ENCODE peak calls at places on chromosome 10, in seven cellular contexts. W, C, N, A, M, X and K are unnamed samples.
A peak's percentile ranks its signal among the peaks of the same experiment; 100 is the strongest.

GRCh38 chr10:61786728-61787127 is 114.8 kb upstream of the ARID5B start:
- DNase-seq in M (no peak), W (peak; percentile 12), N (peak; percentile 68), X (no peak), A (no peak), C (peak; percentile 50), K (no peak)

GRCh38 chr10:8919291-8919690 is 864.8 kb downstream of the GATA3 start:
- DNase-seq in M (no peak), A (no peak), C (no peak), W (no peak), N (no peak), X (no peak), K (no peak)

GRCh38 chr10:72588266-72588665 is 37.6 kb downstream of the MICU1 start:
- DNase-seq in A (no peak), W (no peak), N (no peak), C (no peak), X (no peak), M (no peak), K (no peak)

GRCh38 chr10:119235381-119235780 is 28.0 kb downstream of the GRK5 start:
- DNase-seq in M (no peak), A (no peak), X (no peak), N (no peak), W (no peak), C (no peak), K (no peak)

GRCh38 chr10:24415455-24416169 is 206.7 kb downstream of the KIAA1217 start:
- DNase-seq in X (no peak), C (no peak), M (peak; percentile 61), N (no peak), A (no peak), W (no peak), K (no peak)

GRCh38 chr10:15718495-15719061 is 1.1 kb downstream of the ITGA8 start:
- DNase-seq in W (no peak), A (no peak), N (no peak), X (no peak), C (no peak), M (no peak), K (no peak)

GRCh38 chr10:112970036-112970435 is 20.0 kb downstream of the TCF7L2 start:
- DNase-seq in N (no peak), X (no peak), A (no peak), M (no peak), C (no peak), W (no peak), K (no peak)

GRCh38 chr10:96295475-96295874 is 8.8 kb upstream of the DNTT start:
- DNase-seq in A (no peak), X (no peak), W (no peak), M (no peak), C (no peak), N (no peak), K (no peak)

GRCh38 chr10:89079991-89080390 is 89.4 kb downstream of the FAS start:
- DNase-seq in A (no peak), N (no peak), M (no peak), C (no peak), W (no peak), X (no peak), K (no peak)

GRCh38 chr10:125707852-125708468 is 11.5 kb upstream of the EDRF1 start:
- DNase-seq in M (no peak), C (no peak), W (peak; percentile 18), X (peak; percentile 46), A (no peak), N (no peak), K (peak; percentile 1)

GRCh38 chr10:61172182-61172926 is 228.4 kb upstream of the RHOBTB1 start:
- DNase-seq in C (no peak), W (no peak), X (no peak), A (no peak), M (no peak), N (no peak), K (no peak)

GRCh38 chr10:58638406-58638805 is 125.7 kb downstream of the BICC1 start:
- DNase-seq in C (no peak), W (no peak), A (no peak), N (no peak), X (no peak), M (no peak), K (no peak)

GRCh38 chr10:28922127-28922526 is 244.8 kb downstream of the BAMBI start:
- DNase-seq in N (no peak), M (no peak), W (no peak), A (no peak), C (no peak), X (peak; percentile 62), K (peak; percentile 77)

GRCh38 chr10:35913628-35914027 is 271.5 kb upstream of the FZD8 start:
- DNase-seq in X (no peak), M (no peak), N (no peak), W (no peak), C (no peak), A (no peak), K (no peak)

GRCh38 chr10:25899304-25899703 is 34.7 kb upstream of the MYO3A start:
- DNase-seq in N (no peak), C (no peak), M (no peak), X (no peak), A (no peak), W (no peak), K (no peak)

GRCh38 chr10:58266826-58267712 is 625 bp downstream of the IPMK start:
- DNase-seq in C (no peak), X (peak; percentile 20), N (peak; percentile 49), A (no peak), W (no peak), M (peak; percentile 51), K (no peak)

GRCh38 chr10:128540806-128541739 is 414.9 kb upstream of the MKI67 start:
- DNase-seq in X (no peak), A (peak; percentile 66), W (no peak), M (peak; percentile 77), C (no peak), N (no peak), K (peak; percentile 59)

GRCh38 chr10:99531696-99532050 is 1.1 kb upstream of the NKX2-3 start:
- DNase-seq in W (no peak), M (no peak), C (no peak), N (no peak), A (no peak), X (no peak), K (no peak)

GRCh38 chr10:99529483-99530107 is 3.1 kb upstream of the NKX2-3 start:
- DNase-seq in A (no peak), N (no peak), C (no peak), W (no peak), X (no peak), M (no peak), K (no peak)

GRCh38 chr10:99528867-99529285 is 3.9 kb upstream of the NKX2-3 start:
- DNase-seq in X (no peak), A (no peak), M (no peak), C (no peak), N (no peak), W (no peak), K (no peak)

GRCh38 chr10:99531026-99531695 is 1.6 kb upstream of the NKX2-3 start:
- DNase-seq in M (peak; percentile 52), A (no peak), C (no peak), N (no peak), W (no peak), X (no peak), K (no peak)

GRCh38 chr10:99530108-99531025 is 2.4 kb upstream of the NKX2-3 start:
- DNase-seq in N (no peak), W (no peak), C (no peak), M (peak; percentile 40), X (no peak), A (no peak), K (no peak)
- H3K27me3 ChIP-seq in N (peaks cover 71% of the 10 kb centered on the region), W (peaks cover 9% of the 10 kb centered on the region), C (peaks cover 41% of the 10 kb centered on the region), M (peaks cover 96% of the 10 kb centered on the region), X (peaks cover 90% of the 10 kb centered on the region), A (peaks cover 95% of the 10 kb centered on the region), K (peaks cover 99% of the 10 kb centered on the region)

GRCh38 chr10:117740696-117741222 is 198.2 kb downstream of the EMX2 start:
- DNase-seq in C (no peak), X (no peak), N (no peak), A (no peak), W (no peak), M (no peak), K (no peak)

GRCh38 chr10:117745301-117745700 is 202.8 kb downstream of the EMX2 start:
- DNase-seq in M (no peak), C (no peak), W (no peak), A (no peak), X (no peak), N (no peak), K (no peak)

GRCh38 chr10:117746541-117747195 is 204.1 kb downstream of the EMX2 start:
- DNase-seq in A (no peak), X (no peak), C (no peak), M (no peak), N (no peak), W (no peak), K (no peak)

GRCh38 chr10:117741524-117741923 is 199.0 kb downstream of the EMX2 start:
- DNase-seq in N (no peak), X (no peak), M (no peak), W (no peak), A (no peak), C (no peak), K (no peak)

GRCh38 chr10:117743517-117743916 is 201.0 kb downstream of the EMX2 start:
- DNase-seq in N (no peak), C (no peak), A (no peak), M (no peak), W (no peak), X (no peak), K (no peak)
- TF ChIP-seq YY1 in N (no peak), C (no peak), A (no peak), M (no peak), W (no peak), X (no peak), K (no peak)

DNA sequence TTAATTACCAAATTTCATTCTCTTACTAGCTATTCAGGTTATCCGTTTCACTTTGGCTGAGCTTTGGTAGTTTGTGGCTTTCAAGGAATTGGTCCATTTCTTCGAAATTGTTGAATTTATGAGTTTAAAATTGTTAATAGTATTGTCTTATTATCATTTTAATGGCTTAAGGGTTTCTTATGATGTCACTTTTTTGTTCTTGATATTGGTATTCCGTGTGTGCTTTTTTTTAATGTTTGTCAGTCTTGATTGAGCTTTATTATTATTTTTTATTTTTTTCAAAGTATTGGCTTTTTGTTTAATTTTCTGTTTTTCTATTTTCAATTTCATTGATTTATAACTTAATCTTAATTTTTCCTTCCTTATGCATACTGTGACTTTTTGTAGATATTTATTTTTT is 25.9 kb downstream of the FRG2B start:
- DNase-seq in M (no peak), A (no peak), W (no peak), X (no peak), C (no peak), N (no peak), K (no peak)
- H3K9me3 ChIP-seq in M (no peaks in the 10 kb centered on the region), A (peaks cover 70% of the 10 kb centered on the region), W (no peaks in the 10 kb centered on the region), X (no peaks in the 10 kb centered on the region), C (no peaks in the 10 kb centered on the region), N (no peaks in the 10 kb centered on the region), K (no peaks in the 10 kb centered on the region)

DNA sequence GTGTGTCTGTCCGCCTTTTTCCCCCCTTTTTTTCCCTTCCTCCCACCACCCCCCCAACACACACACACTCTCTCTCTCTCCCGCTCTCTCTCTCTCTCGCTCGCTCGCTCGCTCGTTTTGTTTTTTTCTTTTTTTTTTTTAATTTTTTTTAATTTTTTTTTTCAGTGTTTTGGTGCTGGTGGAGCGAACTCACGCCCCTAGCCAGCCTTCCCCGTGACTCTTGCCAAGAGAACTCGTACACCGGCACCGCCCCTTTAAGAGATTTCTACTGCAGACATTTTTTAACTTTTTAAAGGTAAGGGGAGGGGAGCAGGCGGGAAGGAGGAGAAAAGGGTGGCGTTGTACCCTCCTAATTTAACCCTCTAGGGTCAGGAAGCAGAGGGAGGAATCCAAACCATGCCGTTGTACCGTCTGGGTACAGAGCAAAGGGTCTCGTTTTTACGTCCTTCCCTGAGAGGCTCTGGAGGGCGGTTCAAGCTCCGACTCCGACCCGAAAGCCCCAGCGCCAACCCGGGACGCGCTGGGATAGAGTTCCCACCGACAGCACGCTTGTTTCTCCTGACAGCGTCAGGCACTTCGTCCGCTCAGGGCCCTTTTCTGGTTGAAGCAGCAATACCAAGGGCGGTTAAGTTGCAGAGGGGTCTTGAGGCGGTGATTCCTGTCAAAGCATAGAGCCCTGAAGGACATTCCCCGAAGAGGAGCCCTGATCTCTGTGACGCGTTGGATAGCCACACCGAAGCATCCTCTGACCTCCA is 397 bp upstream of the HPSE2 start:
- DNase-seq in X (no peak), A (no peak), M (peak; percentile 22), N (no peak), C (no peak), W (no peak), K (no peak)
- H3K27me3 ChIP-seq in X (peaks cover 57% of the 10 kb centered on the region), A (peaks cover 34% of the 10 kb centered on the region), M (peaks cover 57% of the 10 kb centered on the region), N (peaks cover 45% of the 10 kb centered on the region), C (peaks cover 19% of the 10 kb centered on the region), W (peaks cover 39% of the 10 kb centered on the region), K (peaks cover 76% of the 10 kb centered on the region)